ENCODE peak calls at places on chromosomes 11 and 22, in four cellular contexts. B is H1, E is GM12878, U is K562. F is an unnamed sample.

GRCh38 chr22:39622881-39623367 is 52.4 kb downstream of the CACNA1I start:
- DNase-seq in B (peak), E (no peak), U (peak), F (peak)

GRCh38 chr11:119094816-119095065 is 6.9 kb downstream of the DPAGT1 start:
- DNase-seq in B (no peak), E (no peak), U (peak), F (peak)

GRCh38 chr11:32316846-32317525 is 118.4 kb downstream of the WT1 start:
- DNase-seq in B (no peak), E (no peak), U (no peak), F (no peak)

GRCh38 chr11:19389787-19390303 is 149.1 kb upstream of the E2F8 start:
- DNase-seq in B (no peak), E (no peak), U (no peak), F (peak)

GRCh38 chr22:36293606-36294292 is 40.8 kb downstream of the APOL1 start:
- DNase-seq in B (no peak), E (no peak), U (no peak), F (no peak)

GRCh38 chr11:121446752-121447156 is 5.4 kb upstream of the SORL1 start:
- DNase-seq in B (no peak), E (no peak), U (no peak), F (peak)

GRCh38 chr11:119029340-119030028 is 1.2 kb downstream of the SLC37A4 start:
- DNase-seq in B (no peak), E (no peak), U (peak), F (no peak)

GRCh38 chr22:28885939-28886338 is 2.6 kb downstream of the ZNRF3 start:
- DNase-seq in B (no peak), E (no peak), U (no peak), F (no peak)

GRCh38 chr11:61041755-61042518 is 60.4 kb upstream of the CD5 start:
- DNase-seq in B (no peak), E (no peak), U (no peak), F (no peak)

GRCh38 chr11:122391049-122391448 is 264.5 kb upstream of the UBASH3B start:
- DNase-seq in B (no peak), E (no peak), U (no peak), F (no peak)

GRCh38 chr11:72247584-72247983 is 3.6 kb upstream of the PHOX2A start:
- DNase-seq in B (no peak), E (no peak), U (no peak), F (no peak)

GRCh38 chr11:75577198-75577597 is 15.1 kb downstream of the SERPINH1 start:
- DNase-seq in B (peak), E (no peak), U (peak), F (peak)

GRCh38 chr11:64844330-64845124 is at the start of gene CDC42BPG:
- DNase-seq in B (peak), E (no peak), U (peak), F (peak)

GRCh38 chr11:97451441-97451840 is 1061.6 kb downstream of the JRKL start:
- DNase-seq in B (no peak), E (no peak), U (no peak), F (no peak)

GRCh38 chr11:118343981-118344521 is at the start of gene CD3G:
- DNase-seq in B (no peak), E (no peak), U (no peak), F (no peak)

GRCh38 chr11:115623021-115623451 is 118.8 kb upstream of the CADM1 start:
- DNase-seq in B (no peak), E (no peak), U (no peak), F (peak)

GRCh38 chr11:114155116-114155515 is 95.6 kb downstream of the ZBTB16 start:
- DNase-seq in B (no peak), E (no peak), U (no peak), F (no peak)

GRCh38 chr22:23815781-23816551 is 22.8 kb downstream of the DERL3 start:
- DNase-seq in B (no peak), E (no peak), U (no peak), F (no peak)

GRCh38 chr11:12418019-12418611 is 40.7 kb downstream of the PARVA start:
- DNase-seq in B (no peak), E (no peak), U (no peak), F (peak)

GRCh38 chr22:47380692-47381091 is 618.2 kb downstream of the TBC1D22A start:
- DNase-seq in B (no peak), E (no peak), U (no peak), F (no peak)

GRCh38 chr11:22769081-22769480 is 60.5 kb downstream of the SVIP start:
- DNase-seq in B (no peak), E (no peak), U (no peak), F (no peak)

GRCh38 chr11:79092791-79093313 is 348.0 kb downstream of the TENM4 start:
- DNase-seq in B (no peak), E (no peak), U (no peak), F (peak)

DNA sequence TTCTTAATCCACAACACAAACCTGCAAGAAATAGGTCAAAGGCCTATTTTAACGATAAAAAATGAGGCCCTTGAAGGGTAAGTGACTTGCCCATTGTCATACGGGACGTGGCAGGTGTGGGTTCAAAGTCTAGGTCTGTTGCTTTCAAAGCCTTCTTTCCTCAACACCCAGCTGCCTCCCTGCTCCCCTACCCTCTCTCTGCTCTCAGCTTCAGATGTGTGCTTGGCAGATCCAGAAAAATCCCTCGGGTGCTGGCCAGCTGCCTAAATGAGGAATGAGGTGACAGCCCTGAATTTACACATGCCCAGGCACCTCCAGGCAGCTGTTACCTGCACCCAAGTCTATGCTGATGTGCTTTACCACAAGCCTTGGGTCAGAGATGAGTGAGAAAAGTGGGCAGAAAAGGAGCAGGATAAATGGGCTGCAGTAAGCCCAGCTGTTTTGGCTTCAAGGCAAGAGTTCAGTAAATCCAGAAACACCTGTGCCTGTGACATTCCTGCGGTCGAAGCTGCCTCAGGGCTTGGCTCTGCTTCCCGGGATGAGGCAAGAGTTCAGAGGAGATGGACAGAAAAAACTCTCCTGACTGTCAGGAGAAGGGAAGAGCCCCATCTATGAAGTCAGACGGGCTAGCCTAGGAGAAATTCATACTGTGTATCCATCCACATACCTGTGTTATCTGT is 49.9 kb upstream of the LDLRAD3 start:
- DNase-seq in B (no peak), E (no peak), U (no peak), F (peak)
- TF ChIP-seq CHD1 in B (no peak), E (no peak), U (no peak), F (no peak)

GRCh38 chr11:92881940-92882339 is 87.5 kb upstream of the MTNR1B start:
- DNase-seq in B (no peak), E (no peak), U (no peak), F (no peak)

GRCh38 chr11:92882828-92883611 is 86.4 kb upstream of the MTNR1B start:
- DNase-seq in B (no peak), E (no peak), U (no peak), F (no peak)

GRCh38 chr11:92886243-92886905 is 83.1 kb upstream of the MTNR1B start:
- DNase-seq in B (peak), E (peak), U (peak), F (peak)

GRCh38 chr11:92888701-92889100 is 80.8 kb upstream of the MTNR1B start:
- DNase-seq in B (no peak), E (no peak), U (peak), F (no peak)

DNA sequence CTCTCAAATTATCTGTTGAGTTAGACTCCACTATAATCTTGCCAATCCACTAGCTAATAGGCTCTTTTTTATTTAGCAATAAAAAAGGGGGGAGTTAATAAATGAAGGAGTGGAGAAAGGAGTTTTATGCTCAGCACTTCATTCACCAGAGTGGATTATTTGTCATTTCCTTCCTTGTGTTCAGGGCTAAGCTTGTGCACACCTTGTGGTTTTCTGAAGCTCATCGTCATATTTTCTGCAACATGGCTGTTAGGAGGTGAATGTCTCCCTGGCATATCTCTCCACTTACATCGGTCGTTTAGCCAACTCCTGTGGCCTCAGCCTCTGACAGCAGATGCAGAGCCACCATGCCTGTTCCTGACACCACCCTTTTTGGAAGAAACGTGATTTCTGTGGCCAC is 83.9 kb upstream of the MTNR1B start:
- DNase-seq in B (no peak), E (no peak), U (no peak), F (no peak)
- TF ChIP-seq CHD1 in B (no peak), E (no peak), U (no peak), F (no peak)

DNA sequence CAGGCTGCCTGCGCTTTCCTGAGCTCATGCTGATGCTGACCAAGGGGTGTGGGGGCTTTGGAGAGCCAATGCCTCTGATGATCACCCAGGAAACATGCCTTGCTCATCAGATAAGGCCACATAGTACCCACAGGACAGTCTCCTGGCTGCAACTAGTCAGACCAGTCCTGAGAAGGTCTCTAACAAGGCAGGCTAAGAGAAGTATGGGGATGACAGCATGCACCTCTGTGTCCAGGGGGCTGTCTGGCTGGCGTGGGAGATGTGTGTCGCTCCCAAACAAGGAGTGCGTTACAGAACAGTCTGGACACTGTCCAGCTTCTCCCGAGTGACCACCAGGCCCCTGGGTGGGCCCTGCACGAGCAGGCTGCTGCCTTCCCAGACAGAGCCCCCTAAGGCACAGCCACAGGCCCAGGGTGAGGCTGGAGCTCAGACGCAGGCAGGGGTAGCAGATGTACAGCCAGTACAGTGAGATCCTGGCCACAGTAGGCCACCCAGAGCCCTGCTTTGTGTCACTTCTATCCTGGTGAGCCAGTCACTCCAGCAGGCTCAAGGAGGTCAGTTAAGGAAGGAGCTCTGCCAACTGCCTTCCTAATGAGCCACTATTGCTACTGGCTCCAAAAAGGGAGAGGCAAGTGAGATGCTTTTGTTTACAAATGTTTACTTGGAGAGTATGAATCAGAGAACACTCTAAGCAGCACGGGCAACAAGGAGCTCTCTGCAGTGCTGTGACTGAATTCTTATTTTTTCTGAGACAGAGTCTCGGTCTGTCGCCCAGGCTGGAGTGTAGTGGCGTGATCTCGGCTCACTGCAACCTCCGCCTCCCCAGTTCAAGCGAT is 66.0 kb upstream of the CLTCL1 start:
- DNase-seq in B (no peak), E (no peak), U (no peak), F (peak)
- TF ChIP-seq CHD1 in B (no peak), E (no peak), U (no peak), F (no peak)

GRCh38 chr22:20062043-20062765 is 17.8 kb upstream of the DGCR8 start:
- DNase-seq in B (no peak), E (no peak), U (no peak), F (no peak)

GRCh38 chr22:20063271-20064139 is 16.5 kb upstream of the DGCR8 start:
- DNase-seq in B (no peak), E (no peak), U (no peak), F (no peak)

GRCh38 chr22:20064140-20064480 is 15.9 kb upstream of the DGCR8 start:
- DNase-seq in B (no peak), E (no peak), U (no peak), F (no peak)

GRCh38 chr22:20061481-20061861 is 18.6 kb upstream of the DGCR8 start:
- DNase-seq in B (no peak), E (no peak), U (no peak), F (peak)

GRCh38 chr22:20062766-20063083 is 17.3 kb upstream of the DGCR8 start:
- DNase-seq in B (no peak), E (no peak), U (no peak), F (peak)
- TF ChIP-seq CHD1 in B (no peak), E (no peak), U (no peak), F (no peak)

GRCh38 chr11:103608566-103608965 is 427.9 kb upstream of the DDI1 start:
- DNase-seq in B (no peak), E (no peak), U (no peak), F (peak)
- TF ChIP-seq CHD1 in B (no peak), E (no peak), U (no peak), F (no peak)

DNA sequence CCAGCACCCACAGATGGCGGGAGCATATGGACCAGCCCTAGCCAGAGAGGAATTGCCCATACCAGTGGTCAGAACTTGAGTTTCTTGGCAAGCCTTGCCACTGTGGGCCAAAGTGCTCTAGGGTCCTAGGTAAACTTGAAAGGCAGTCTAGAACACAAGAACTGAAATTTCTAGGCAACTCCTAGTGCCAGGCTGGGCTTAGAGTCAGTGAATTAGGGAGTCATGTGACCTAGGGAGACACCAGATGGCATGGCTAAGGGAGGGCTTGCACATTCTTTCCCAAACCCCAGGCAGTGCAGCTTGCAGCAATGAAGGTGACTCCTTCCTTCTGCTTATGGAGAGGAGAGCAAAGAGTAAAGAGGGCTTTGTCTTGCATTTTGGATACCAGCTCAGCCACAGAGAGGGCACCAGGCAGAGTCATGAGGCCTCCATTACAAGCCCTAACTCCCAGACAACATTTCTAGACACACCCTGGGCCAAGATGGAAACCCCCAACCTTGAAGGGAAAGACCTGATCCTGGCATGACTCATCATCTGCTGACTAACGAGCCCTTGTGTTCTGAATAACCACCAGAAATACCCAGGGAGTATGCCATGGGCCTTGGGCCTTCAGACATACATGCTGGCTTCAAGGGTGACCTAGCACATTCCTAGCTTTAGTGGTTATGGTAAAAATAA is 19.2 kb upstream of the OR56A3 start:
- DNase-seq in B (no peak), E (peak), U (no peak), F (no peak)
- TF ChIP-seq CHD1 in B (no peak), E (no peak), U (no peak), F (no peak)

GRCh38 chr11:3107608-3108182 is 50.5 kb upstream of the CARS1 start:
- DNase-seq in B (no peak), E (no peak), U (no peak), F (no peak)

GRCh38 chr11:3109921-3110706 is 52.9 kb upstream of the CARS1 start:
- DNase-seq in B (peak), E (no peak), U (peak), F (no peak)

GRCh38 chr11:3108183-3108721 is 51.0 kb upstream of the CARS1 start:
- DNase-seq in B (peak), E (no peak), U (no peak), F (no peak)

GRCh38 chr11:3106736-3107524 is 49.7 kb upstream of the CARS1 start:
- DNase-seq in B (peak), E (no peak), U (no peak), F (no peak)

GRCh38 chr11:3109434-3109833 is 52.2 kb upstream of the CARS1 start:
- DNase-seq in B (no peak), E (no peak), U (no peak), F (no peak)
- TF ChIP-seq CHD1 in B (no peak), E (no peak), U (no peak), F (no peak)

DNA sequence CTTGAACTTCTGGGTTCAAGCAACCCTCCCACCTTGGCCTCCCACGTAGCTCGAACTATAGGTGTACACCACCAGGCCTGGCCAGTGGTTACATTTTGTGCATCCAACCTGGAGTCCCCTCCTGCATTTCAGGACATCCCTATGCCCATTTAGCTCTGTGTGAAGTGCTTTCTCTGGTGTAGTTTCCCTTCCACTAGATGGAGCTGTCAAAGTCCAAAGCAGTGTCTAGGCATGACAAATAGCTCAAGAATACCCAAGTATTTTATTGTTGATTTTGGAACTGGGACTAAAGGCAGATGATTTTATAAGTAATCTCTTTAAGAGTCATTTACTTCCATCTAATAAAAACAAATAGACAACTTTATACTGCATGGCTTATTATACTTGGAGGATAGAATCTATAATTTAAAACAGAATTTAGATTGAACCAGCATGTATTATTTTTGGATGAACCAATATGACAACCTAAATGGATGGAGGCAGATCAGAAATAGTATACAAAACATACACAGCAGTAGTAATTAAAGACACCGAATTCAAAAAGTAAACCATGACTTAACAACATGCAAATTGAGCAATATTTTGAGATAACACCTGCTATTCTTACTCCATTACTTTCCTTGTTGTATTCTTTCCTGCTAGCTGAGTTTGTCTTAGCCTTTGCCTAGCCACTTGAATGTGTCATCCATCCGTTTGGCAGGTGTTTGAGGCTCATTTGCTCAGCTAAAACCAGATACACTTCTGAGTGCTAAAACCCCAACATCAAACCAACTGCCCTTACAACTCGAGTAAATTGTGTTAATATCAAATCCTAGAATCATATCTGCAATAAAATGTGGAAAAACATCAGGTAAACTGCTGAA is 37.7 kb downstream of the EIF4ENIF1 start:
- DNase-seq in B (no peak), E (peak), U (peak), F (peak)
- TF ChIP-seq CHD1 in B (no peak), E (no peak), U (no peak), F (no peak)

F was measured in IMR-90.